ENCODE peak calls at places on chromosomes 7 and 10, in six cellular contexts. P is activated CD4-positive, alpha-beta T cell treated with anti-CD3 and anti-CD28 coated beads, Interleukin-2, amount 10 ng/mL, durations not matched to agents 7 days and 5 days; D is psoas muscle; R is foreskin fibroblast; O is anterior cingulate cortex; M is cerebellum. U is an unnamed sample.

GRCh38 chr7:157193274-157193673 is 54.5 kb downstream of the UBE3C start:
- DNase-seq in D (no peak), R (no peak), M (no peak), O (no peak), P (no peak), U (no peak)

GRCh38 chr10:3961082-3961481 is 176.1 kb upstream of the KLF6 start:
- DNase-seq in P (peak; percentile 70), O (no peak), R (no peak), D (no peak), M (no peak), U (no peak)

GRCh38 chr10:32263300-32263699 is 83.7 kb downstream of the EPC1 start:
- DNase-seq in O (no peak), M (no peak), P (no peak), R (no peak), D (no peak), U (no peak)

GRCh38 chr10:103278862-103279298 is 1.9 kb downstream of the INA start:
- DNase-seq in R (peak; percentile 32), O (no peak), D (peak; percentile 39), M (no peak), P (peak; percentile 65), U (peak; percentile 20)

GRCh38 chr10:27550823-27551222 is 46.7 kb downstream of the RAB18 start:
- DNase-seq in R (no peak), M (no peak), O (no peak), D (no peak), P (no peak), U (no peak)

GRCh38 chr7:74479066-74479781 is 25.5 kb downstream of the GTF2IRD1 start:
- DNase-seq in D (peak; percentile 71), R (no peak), O (peak; percentile 56), P (no peak), M (no peak), U (peak; percentile 41)

GRCh38 chr10:77371421-77371820 is 266.2 kb downstream of the KCNMA1 start:
- DNase-seq in M (no peak), R (no peak), O (no peak), D (no peak), P (no peak), U (no peak)

GRCh38 chr7:100003711-100004661 is 11.4 kb upstream of the ZKSCAN1 start:
- DNase-seq in M (no peak), R (no peak), D (no peak), P (no peak), O (peak; percentile 73), U (no peak)

GRCh38 chr10:15609291-15609690 is 110.4 kb downstream of the ITGA8 start:
- DNase-seq in R (peak; percentile 30), O (no peak), P (no peak), D (no peak), M (no peak), U (no peak)

GRCh38 chr10:128633864-128634541 is 507.8 kb upstream of the MKI67 start:
- DNase-seq in M (no peak), P (no peak), O (no peak), R (no peak), D (no peak), U (no peak)

GRCh38 chr7:111878788-111879187 is 316.5 kb upstream of the IMMP2L start:
- DNase-seq in P (no peak), M (no peak), R (no peak), O (no peak), D (no peak), U (no peak)

GRCh38 chr7:88090671-88091070 is 129.2 kb downstream of the SRI start:
- DNase-seq in O (no peak), R (no peak), D (no peak), M (no peak), P (no peak), U (no peak)

GRCh38 chr7:98078197-98078870 is 28.3 kb upstream of the LMTK2 start:
- DNase-seq in P (no peak), D (no peak), O (no peak), R (no peak), M (no peak), U (no peak)

GRCh38 chr7:1523208-1523607 is 7.3 kb upstream of the MAFK start:
- DNase-seq in M (no peak), P (no peak), R (no peak), D (no peak), O (no peak), U (no peak)

GRCh38 chr10:80458638-80459037 is 4.5 kb downstream of the TSPAN14 start:
- DNase-seq in R (no peak), P (no peak), M (no peak), D (no peak), O (no peak), U (no peak)

GRCh38 chr10:66321746-66322145 is 604.1 kb upstream of the LRRTM3 start:
- DNase-seq in P (no peak), O (no peak), D (no peak), M (no peak), R (no peak), U (no peak)

GRCh38 chr10:116056445-116057293 is 216.3 kb downstream of the GFRA1 start:
- DNase-seq in O (no peak), D (peak; percentile 45), P (no peak), M (no peak), R (no peak), U (no peak)

GRCh38 chr7:133837248-133837647 is 289.9 kb upstream of the LRGUK start:
- DNase-seq in D (no peak), P (no peak), M (no peak), O (no peak), R (no peak), U (no peak)

GRCh38 chr10:124624875-124625274 is 119.3 kb downstream of the FAM53B start:
- DNase-seq in M (no peak), D (no peak), O (no peak), P (no peak), R (no peak), U (no peak)

GRCh38 chr10:48307584-48307983 is 1.1 kb downstream of the MAPK8 start:
- DNase-seq in M (no peak), P (no peak), O (no peak), D (no peak), R (no peak), U (no peak)

GRCh38 chr10:127889605-127890195 is 3.0 kb downstream of the CLRN3 start:
- DNase-seq in P (no peak), M (no peak), R (peak; percentile 15), D (no peak), O (no peak), U (peak; percentile 17)

GRCh38 chr7:156493942-156494341 is 146.6 kb upstream of the RNF32 start:
- DNase-seq in R (no peak), O (no peak), M (no peak), P (no peak), D (no peak), U (no peak)

GRCh38 chr7:111074071-111074771 is 16.7 kb upstream of the LRRN3 start:
- DNase-seq in R (no peak), D (no peak), P (no peak), O (no peak), M (no peak), U (no peak)

GRCh38 chr7:111145472-111145871 is 54.5 kb downstream of the LRRN3 start:
- DNase-seq in M (no peak), P (no peak), O (no peak), D (no peak), R (no peak), U (no peak)

GRCh38 chr10:95755511-95756004 is 405 bp upstream of the ENTPD1 start:
- DNase-seq in M (no peak), O (peak; percentile 10), R (no peak), P (no peak), D (peak; percentile 18), U (peak; percentile 15)